ENCODE peak calls at places on chromosomes 12 and 14, in nine cellular contexts. U is GM04504; B is COR-L47; Q is fibroblast of gingiva; M is GM10248; S is NCI-H2081; F is GM03348; G is epithelial cell of prostate; H is stimulated activated naive B cell treated with anti-CD40 and anti-IgM and Interleukin-4, amounts not matched to agents 10 μg/mL and 1 μg/mL and 100 μg/mL, for 72 hours. L is an unnamed sample.

GRCh38 chr12:57894577-57895292 is 46.6 kb upstream of the ATP23 start:
- DNase-seq in U (no peak), B (peak; percentile 41), Q (no peak), M (no peak), S (peak; percentile 51), F (no peak), G (no peak), H (no peak), L (no peak)

GRCh38 chr12:107091989-107092641 is 1.2 kb downstream of the CRY1 start:
- DNase-seq in U (peak; percentile 92), B (peak; percentile 71), Q (peak; percentile 91), M (peak; percentile 28), S (peak; percentile 47), F (peak; percentile 72), G (peak; percentile 76), H (no peak), L (peak; percentile 93)

GRCh38 chr14:61077946-61078738 is 97.1 kb downstream of the SLC38A6 start:
- DNase-seq in U (no peak), B (no peak), Q (no peak), M (no peak), S (no peak), F (no peak), G (no peak), H (no peak), L (no peak)

GRCh38 chr12:27652174-27652763 is 44.0 kb upstream of the REP15 start:
- DNase-seq in U (peak; percentile 64), B (peak; percentile 38), Q (peak; percentile 68), M (peak; percentile 48), S (peak; percentile 63), F (peak; percentile 82), G (no peak), H (no peak), L (peak; percentile 75)

GRCh38 chr14:83217492-83217891 is 1683.8 kb upstream of the SEL1L start:
- DNase-seq in U (peak; percentile 50), B (no peak), Q (peak; percentile 78), M (no peak), S (no peak), F (peak; percentile 15), G (no peak), H (no peak), L (peak; percentile 88)

GRCh38 chr12:38144601-38145436 is 171.8 kb upstream of the ALG10B start:
- DNase-seq in U (no peak), B (no peak), Q (no peak), M (no peak), S (no peak), F (no peak), G (no peak), H (no peak), L (no peak)

GRCh38 chr12:32777776-32778175 is 22.1 kb upstream of the YARS2 start:
- DNase-seq in U (no peak), B (no peak), Q (no peak), M (no peak), S (no peak), F (no peak), G (no peak), H (no peak), L (no peak)

GRCh38 chr12:115398311-115398781 is 714.4 kb upstream of the TBX3 start:
- DNase-seq in U (no peak), B (no peak), Q (no peak), M (no peak), S (no peak), F (no peak), G (no peak), H (no peak), L (no peak)

GRCh38 chr12:68483592-68484373 is 126.9 kb upstream of the RAP1B start:
- DNase-seq in U (no peak), B (no peak), Q (peak; percentile 56), M (no peak), S (no peak), F (peak; percentile 31), G (no peak), H (no peak), L (no peak)

GRCh38 chr12:54641089-54641488 is 6.4 kb upstream of the LACRT start:
- DNase-seq in U (no peak), B (no peak), Q (no peak), M (no peak), S (no peak), F (no peak), G (no peak), H (no peak), L (no peak)

GRCh38 chr14:85566603-85567002 is 36.7 kb downstream of the FLRT2 start:
- DNase-seq in U (peak; percentile 69), B (no peak), Q (peak; percentile 82), M (no peak), S (no peak), F (peak; percentile 54), G (peak; percentile 53), H (no peak), L (peak; percentile 50)

GRCh38 chr12:118055865-118056773 is 4.9 kb downstream of the WSB2 start:
- DNase-seq in U (no peak), B (no peak), Q (peak; percentile 31), M (no peak), S (peak; percentile 23), F (no peak), G (no peak), H (no peak), L (no peak)

GRCh38 chr12:115632323-115632722 is 645.2 kb downstream of the MED13L start:
- DNase-seq in U (no peak), B (no peak), Q (no peak), M (no peak), S (no peak), F (no peak), G (no peak), H (no peak), L (no peak)

GRCh38 chr12:51926718-51927117 is 19.4 kb downstream of the ACVRL1 start:
- DNase-seq in U (no peak), B (no peak), Q (no peak), M (no peak), S (no peak), F (no peak), G (no peak), H (no peak), L (no peak)

GRCh38 chr14:90444077-90444696 is 47.4 kb downstream of the CALM1 start:
- DNase-seq in U (no peak), B (no peak), Q (no peak), M (no peak), S (no peak), F (no peak), G (peak; percentile 100), H (no peak), L (no peak)

GRCh38 chr12:124813782-124814181 is 49.9 kb downstream of the SCARB1 start:
- DNase-seq in U (no peak), B (no peak), Q (no peak), M (no peak), S (no peak), F (no peak), G (no peak), H (no peak), L (no peak)

GRCh38 chr14:71308671-71309070 is 401.4 kb downstream of the PCNX1 start:
- DNase-seq in U (no peak), B (no peak), Q (no peak), M (no peak), S (no peak), F (no peak), G (no peak), H (no peak), L (no peak)

GRCh38 chr12:122880668-122881067 is 15.3 kb downstream of the VPS37B start:
- DNase-seq in U (no peak), B (no peak), Q (peak; percentile 52), M (no peak), S (no peak), F (peak; percentile 50), G (no peak), H (no peak), L (peak; percentile 73)